ENCODE peak calls at places on chromosome 13, in seven cellular contexts. W is CD4-positive, alpha-beta T cell; H is A673; Q is SK-N-SH; L is GM23248; G is RWPE2; X is psoas muscle. B is an unnamed sample.

GRCh38 chr13:93771782-93772181 is 545.2 kb downstream of the GPC6 start:
- DNase-seq in W (no peak), H (no peak), Q (no peak), L (peak; percentile 17), G (no peak), X (no peak), B (no peak)

GRCh38 chr13:48749699-48750473 is 96.2 kb downstream of the CYSLTR2 start:
- DNase-seq in W (peak; percentile 12), H (peak; percentile 76), Q (peak; percentile 35), L (peak; percentile 100), G (peak; percentile 89), X (peak; percentile 90), B (no peak)

GRCh38 chr13:46389985-46390384 is 2.9 kb upstream of the RUBCNL start:
- DNase-seq in W (no peak), H (peak; percentile 79), Q (no peak), L (no peak), G (no peak), X (peak; percentile 46), B (no peak)

GRCh38 chr13:49026851-49027250 is 51.1 kb downstream of the FNDC3A start:
- DNase-seq in W (no peak), H (no peak), Q (no peak), L (no peak), G (no peak), X (no peak), B (no peak)

GRCh38 chr13:34502011-34502410 is 440.1 kb upstream of the NBEA start:
- DNase-seq in W (no peak), H (no peak), Q (no peak), L (no peak), G (no peak), X (no peak), B (no peak)

GRCh38 chr13:110265682-110266430 is 41.1 kb downstream of the COL4A1 start:
- DNase-seq in W (no peak), H (no peak), Q (peak; percentile 60), L (no peak), G (no peak), X (peak; percentile 84), B (no peak)

GRCh38 chr13:94416454-94417080 is 62.9 kb downstream of the DCT start:
- DNase-seq in W (no peak), H (peak; percentile 71), Q (peak; percentile 24), L (peak; percentile 43), G (no peak), X (no peak), B (no peak)

GRCh38 chr13:51562011-51562671 is 22.1 kb upstream of the WDFY2 start:
- DNase-seq in W (no peak), H (no peak), Q (no peak), L (no peak), G (no peak), X (no peak), B (no peak)

GRCh38 chr13:102905905-102906304 is 60.1 kb downstream of the ERCC5 start:
- DNase-seq in W (no peak), H (peak; percentile 4), Q (no peak), L (no peak), G (no peak), X (peak; percentile 35), B (no peak)

GRCh38 chr13:102558029-102558428 is 38.8 kb upstream of the TPP2 start:
- DNase-seq in W (no peak), H (no peak), Q (no peak), L (no peak), G (no peak), X (no peak), B (no peak)

GRCh38 chr13:74061939-74062595 is 72.1 kb downstream of the KLF12 start:
- DNase-seq in W (no peak), H (no peak), Q (peak; percentile 19), L (peak; percentile 59), G (no peak), X (no peak), B (no peak)

GRCh38 chr13:76677047-76677446 is 209.2 kb downstream of the KCTD12 start:
- DNase-seq in W (no peak), H (no peak), Q (no peak), L (peak; percentile 15), G (no peak), X (peak; percentile 64), B (no peak)

GRCh38 chr13:39538826-39539555 is 64.0 kb downstream of the LHFPL6 start:
- DNase-seq in W (no peak), H (no peak), Q (no peak), L (peak; percentile 36), G (no peak), X (no peak), B (no peak)

GRCh38 chr13:101325423-101325822 is 90.9 kb downstream of the NALCN start:
- DNase-seq in W (no peak), H (no peak), Q (no peak), L (no peak), G (no peak), X (no peak), B (no peak)

GRCh38 chr13:47933688-47934011 is 67.4 kb downstream of the SUCLA2 start:
- DNase-seq in W (no peak), H (no peak), Q (no peak), L (no peak), G (no peak), X (no peak), B (no peak)

GRCh38 chr13:77637583-77637982 is 59.9 kb upstream of the SLAIN1 start:
- DNase-seq in W (no peak), H (no peak), Q (no peak), L (no peak), G (no peak), X (no peak), B (no peak)

GRCh38 chr13:99379856-99380255 is 72.7 kb upstream of the GPR183 start:
- DNase-seq in W (no peak), H (no peak), Q (no peak), L (no peak), G (no peak), X (no peak), B (no peak)

GRCh38 chr13:114123448-114123847 is 9.0 kb downstream of the RASA3 start:
- DNase-seq in W (no peak), H (no peak), Q (no peak), L (no peak), G (no peak), X (no peak), B (no peak)

GRCh38 chr13:77475345-77476084 is 60.0 kb upstream of the SCEL start:
- DNase-seq in W (no peak), H (no peak), Q (no peak), L (no peak), G (no peak), X (no peak), B (no peak)

DNA sequence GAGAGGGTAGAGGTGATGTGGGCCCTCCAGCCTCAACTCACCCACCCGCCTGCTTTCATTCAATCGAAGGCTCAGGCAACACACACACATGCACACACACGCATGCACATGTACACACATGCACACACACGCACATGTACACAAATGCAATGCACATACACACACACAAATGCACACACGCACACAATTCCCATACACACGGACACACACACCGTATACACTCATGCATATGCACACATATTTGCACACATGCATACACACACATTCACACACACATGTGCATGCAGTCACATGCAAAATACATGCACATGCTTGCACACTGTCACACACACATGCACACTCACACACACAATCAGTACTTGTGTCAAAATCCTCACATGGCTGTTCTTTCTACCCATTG is 55.9 kb upstream of the SPACA7 start:
- DNase-seq in W (no peak), H (no peak), Q (no peak), L (no peak), G (no peak), X (no peak), B (no peak)
- H3K9me3 ChIP-seq in W (peaks cover 5% of the 10 kb centered on the region), H (no peaks in the 10 kb centered on the region), Q (no peaks in the 10 kb centered on the region), L (no peaks in the 10 kb centered on the region), G (no peaks in the 10 kb centered on the region), X (no peaks in the 10 kb centered on the region), B (no peaks in the 10 kb centered on the region)

DNA sequence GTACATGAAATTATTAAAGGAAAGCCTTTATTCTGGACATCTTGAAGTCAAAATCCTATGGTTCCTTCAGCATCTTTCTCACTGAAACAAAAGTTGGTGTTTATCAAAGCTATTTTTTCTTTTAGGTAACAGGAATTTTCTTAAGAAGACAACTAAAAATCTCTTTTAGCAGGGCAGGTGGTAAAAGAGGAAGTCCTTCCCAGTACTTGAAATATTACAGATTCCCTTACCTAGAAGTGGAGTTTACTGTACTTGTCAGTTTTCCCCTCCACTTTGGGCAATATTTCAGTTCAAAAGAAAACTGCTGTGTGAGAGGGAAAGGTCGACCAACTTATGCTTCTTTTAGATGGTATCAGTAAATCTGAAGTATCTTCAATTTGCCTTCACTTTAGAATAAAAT is 64.3 kb upstream of the TDRD3 start:
- DNase-seq in W (no peak), H (no peak), Q (no peak), L (no peak), G (no peak), X (no peak), B (no peak)
- H3K9me3 ChIP-seq in W (no peaks in the 10 kb centered on the region), H (peaks cover 9% of the 10 kb centered on the region), Q (no peaks in the 10 kb centered on the region), L (no peaks in the 10 kb centered on the region), G (no peaks in the 10 kb centered on the region), X (no peaks in the 10 kb centered on the region), B (no peaks in the 10 kb centered on the region)

GRCh38 chr13:27081893-27082292 is 89.7 kb downstream of the USP12 start:
- DNase-seq in W (no peak), H (no peak), Q (no peak), L (no peak), G (no peak), X (no peak), B (no peak)

GRCh38 chr13:27079421-27079958 is 92.1 kb downstream of the USP12 start:
- DNase-seq in W (no peak), H (no peak), Q (no peak), L (peak; percentile 72), G (no peak), X (no peak), B (no peak)

GRCh38 chr13:27083183-27083582 is 88.4 kb downstream of the USP12 start:
- DNase-seq in W (no peak), H (no peak), Q (no peak), L (no peak), G (no peak), X (no peak), B (no peak)

GRCh38 chr13:27082325-27082724 is 89.3 kb downstream of the USP12 start:
- DNase-seq in W (no peak), H (no peak), Q (no peak), L (no peak), G (no peak), X (no peak), B (no peak)

GRCh38 chr13:27080018-27080948 is 91.3 kb downstream of the USP12 start:
- DNase-seq in W (no peak), H (no peak), Q (no peak), L (no peak), G (no peak), X (no peak), B (no peak)
- H3K9me3 ChIP-seq in W (no peaks in the 10 kb centered on the region), H (no peaks in the 10 kb centered on the region), Q (peaks cover 4% of the 10 kb centered on the region), L (no peaks in the 10 kb centered on the region), G (no peaks in the 10 kb centered on the region), X (no peaks in the 10 kb centered on the region), B (no peaks in the 10 kb centered on the region)

GRCh38 chr13:28257305-28257704 is 119.0 kb downstream of the PAN3 start:
- DNase-seq in W (no peak), H (no peak), Q (no peak), L (no peak), G (no peak), X (no peak), B (no peak)

GRCh38 chr13:28248080-28248479 is 109.7 kb downstream of the PAN3 start:
- DNase-seq in W (no peak), H (no peak), Q (no peak), L (no peak), G (no peak), X (no peak), B (no peak)

GRCh38 chr13:28251462-28251861 is 113.1 kb downstream of the PAN3 start:
- DNase-seq in W (no peak), H (no peak), Q (no peak), L (no peak), G (no peak), X (no peak), B (no peak)

GRCh38 chr13:28250542-28250941 is 112.2 kb downstream of the PAN3 start:
- DNase-seq in W (no peak), H (no peak), Q (no peak), L (no peak), G (no peak), X (no peak), B (no peak)

GRCh38 chr13:28252547-28252946 is 114.2 kb downstream of the PAN3 start:
- DNase-seq in W (no peak), H (no peak), Q (no peak), L (no peak), G (no peak), X (no peak), B (no peak)
- H3K9me3 ChIP-seq in W (no peaks in the 10 kb centered on the region), H (no peaks in the 10 kb centered on the region), Q (peaks cover 3% of the 10 kb centered on the region), L (no peaks in the 10 kb centered on the region), G (no peaks in the 10 kb centered on the region), X (no peaks in the 10 kb centered on the region), B (no peaks in the 10 kb centered on the region)